ENCODE peak calls at places on chromosomes 16 and 17, in five cellular contexts. Q is cerebellar nuclear complex; B is pulmonary artery endothelial cell; D is activated CD4-positive, alpha-beta T cell treated with anti-CD3 and anti-CD28 coated beads for 48 hours; L is left ventricle myocardium inferior. I is an unnamed sample.

GRCh38 chr16:25371342-25371741 is 113.7 kb upstream of the ZKSCAN2 start:
- DNase-seq in Q (no peak), B (no peak), L (no peak), D (no peak), I (no peak)

GRCh38 chr17:14942511-14943185 is 322.5 kb downstream of the PMP22 start:
- DNase-seq in B (no peak), L (no peak), Q (no peak), D (no peak), I (no peak)

GRCh38 chr17:6094926-6095325 is 24.7 kb downstream of the WSCD1 start:
- DNase-seq in D (no peak), B (no peak), L (no peak), Q (no peak), I (no peak)

GRCh38 chr17:73976676-73977521 is 226.6 kb upstream of the RPL38 start:
- DNase-seq in L (no peak), B (no peak), Q (no peak), D (no peak), I (no peak)

GRCh38 chr17:13429201-13429600 is 172.5 kb downstream of the HS3ST3A1 start:
- DNase-seq in B (no peak), L (no peak), D (no peak), Q (no peak), I (no peak)

GRCh38 chr17:80663783-80664206 is 119.2 kb downstream of the RPTOR start:
- DNase-seq in L (no peak), D (peak), B (no peak), Q (no peak), I (no peak)

GRCh38 chr16:51154271-51155171 is 3.5 kb upstream of the SALL1 start:
- DNase-seq in D (peak), L (no peak), B (no peak), Q (no peak), I (no peak)

GRCh38 chr16:8070501-8070900 is 519.8 kb downstream of the TMEM114 start:
- DNase-seq in D (no peak), L (no peak), Q (no peak), B (no peak), I (no peak)

GRCh38 chr17:4534515-4534914 is 20.7 kb downstream of the MYBBP1A start:
- DNase-seq in D (no peak), Q (no peak), B (no peak), L (no peak), I (no peak)

GRCh38 chr17:4559139-4559791 is 1.1 kb downstream of the GGT6 start:
- DNase-seq in Q (no peak), B (no peak), L (no peak), D (no peak), I (no peak)

GRCh38 chr17:35141681-35142466 is at the start of gene NLE1:
- DNase-seq in B (peak), Q (peak), L (peak), D (peak), I (peak)

GRCh38 chr17:75301031-75301430 is 11.8 kb upstream of the SLC25A19 start:
- DNase-seq in L (no peak), D (no peak), B (no peak), Q (no peak), I (no peak)

GRCh38 chr17:35084987-35085386 is 21.5 kb upstream of the RFFL start:
- DNase-seq in L (no peak), B (no peak), D (peak), Q (no peak), I (no peak)

GRCh38 chr17:80260791-80261158 is at the start of gene RNF213:
- DNase-seq in B (no peak), D (peak), L (peak), Q (no peak), I (peak)

GRCh38 chr16:84800118-84800517 is 19.7 kb upstream of the CRISPLD2 start:
- DNase-seq in Q (no peak), L (no peak), D (no peak), B (no peak), I (no peak)

GRCh38 chr16:79334127-79334526 is 266.4 kb downstream of the MAF start:
- DNase-seq in B (no peak), D (peak), Q (no peak), L (no peak), I (no peak)

GRCh38 chr17:46964315-46965265 is 14.5 kb downstream of the RPRML start:
- DNase-seq in B (no peak), D (no peak), Q (no peak), L (no peak), I (no peak)

GRCh38 chr16:86975445-86975844 is 341.7 kb downstream of the C16orf95 start:
- DNase-seq in D (no peak), L (no peak), Q (no peak), B (peak), I (peak)

GRCh38 chr16:85173981-85174751 is 61.9 kb upstream of the CIBAR2 start:
- DNase-seq in Q (no peak), B (peak), L (no peak), D (no peak), I (peak)

GRCh38 chr17:82204831-82205719 is 7.6 kb downstream of the CCDC57 start:
- DNase-seq in B (no peak), D (peak), Q (no peak), L (no peak), I (peak)

GRCh38 chr17:80855968-80856862 is 135.4 kb upstream of the CHMP6 start:
- DNase-seq in D (peak), B (peak), L (no peak), Q (no peak), I (peak)

GRCh38 chr17:39921323-39921722 is 2.9 kb upstream of the GSDMB start:
- DNase-seq in B (no peak), D (peak), Q (no peak), L (no peak), I (no peak)

GRCh38 chr16:31276600-31276999 is 16.8 kb downstream of the ITGAM start:
- DNase-seq in D (no peak), Q (no peak), L (no peak), B (no peak), I (no peak)

GRCh38 chr17:56153215-56153614 is at the start of gene ANKFN1:
- DNase-seq in Q (no peak), D (no peak), B (no peak), L (no peak), I (no peak)

GRCh38 chr16:68744744-68745280 is 7.7 kb downstream of the CDH1 start:
- DNase-seq in D (no peak), B (no peak), Q (no peak), L (no peak), I (no peak)

GRCh38 chr16:88930716-88931115 is 46.3 kb downstream of the CBFA2T3 start:
- DNase-seq in D (no peak), B (no peak), L (no peak), Q (no peak), I (no peak)

GRCh38 chr17:1865252-1866037 is 35.6 kb downstream of the RPA1 start:
- DNase-seq in D (peak), B (no peak), Q (no peak), L (no peak), I (peak)

GRCh38 chr16:26027060-26027459 is 335.3 kb downstream of the HS3ST4 start:
- DNase-seq in Q (no peak), D (no peak), L (no peak), B (no peak), I (no peak)

GRCh38 chr17:82000803-82001649 is 21.7 kb downstream of the CENPX start:
- DNase-seq in D (no peak), B (no peak), L (no peak), Q (no peak), I (no peak)

GRCh38 chr17:41619162-41619933 is 5.0 kb downstream of the KRT17 start:
- DNase-seq in Q (no peak), L (no peak), B (no peak), D (no peak), I (no peak)

GRCh38 chr17:34081269-34081668 is 173.8 kb upstream of the CCL2 start:
- DNase-seq in B (no peak), D (peak), L (no peak), Q (no peak), I (no peak)

GRCh38 chr16:27436921-27437650 is 35.1 kb downstream of the IL21R start:
- DNase-seq in L (no peak), D (peak), B (no peak), Q (no peak), I (no peak)

GRCh38 chr17:49548506-49549310 is 27.0 kb upstream of the NXPH3 start:
- DNase-seq in B (no peak), Q (no peak), L (peak), D (no peak), I (no peak)

GRCh38 chr16:65769055-65769465 is 597.4 kb upstream of the CDH5 start:
- DNase-seq in B (peak), L (no peak), D (no peak), Q (no peak), I (no peak)

GRCh38 chr16:2473425-2473926 is 1.5 kb upstream of the TBC1D24 start:
- DNase-seq in B (no peak), L (no peak), D (peak), Q (no peak), I (no peak)

GRCh38 chr16:9670058-9670457 is 512.2 kb downstream of the GRIN2A start:
- DNase-seq in L (no peak), D (no peak), Q (no peak), B (no peak), I (no peak)

GRCh38 chr17:49218941-49219913 is 8.7 kb downstream of the ABI3 start:
- DNase-seq in D (no peak), L (peak), Q (no peak), B (no peak), I (no peak)

GRCh38 chr17:37170881-37171460 is 204.8 kb upstream of the C17orf78 start:
- DNase-seq in Q (no peak), B (no peak), D (no peak), L (no peak), I (no peak)

GRCh38 chr17:32494621-32495346 is 8.0 kb downstream of the CDK5R1 start:
- DNase-seq in L (no peak), Q (peak), D (no peak), B (no peak), I (no peak)